ENCODE peak calls at places on chromosome 7, in four cellular contexts. J is mesendoderm, K is NCI-H2081 treated with DMSO at 0.1 percent for 48 hours, Q is WERI-Rb-1. L is an unnamed sample.

GRCh38 chr7:113444281-113444680 is 325.9 kb upstream of the SMIM30 start:
- DNase-seq in J (no peak), K (no peak), Q (no peak), L (no peak)

GRCh38 chr7:6367701-6368211 is 80.0 kb downstream of the DAGLB start:
- DNase-seq in J (no peak), K (no peak), Q (no peak), L (no peak)

GRCh38 chr7:151705744-151706567 is 171.0 kb downstream of the PRKAG2 start:
- DNase-seq in J (peak), K (no peak), Q (peak), L (no peak)

GRCh38 chr7:132178393-132178765 is 397.9 kb downstream of the PLXNA4 start:
- DNase-seq in J (no peak), K (no peak), Q (no peak), L (no peak)

GRCh38 chr7:608361-608760 is 88.7 kb upstream of the PDGFA start:
- DNase-seq in J (no peak), K (no peak), Q (no peak), L (no peak)

GRCh38 chr7:151388430-151388829 is 21.4 kb downstream of the WDR86 start:
- DNase-seq in J (no peak), K (no peak), Q (no peak), L (no peak)

GRCh38 chr7:107394831-107395230 is 75.0 kb upstream of the GPR22 start:
- DNase-seq in J (no peak), K (no peak), Q (no peak), L (no peak)

GRCh38 chr7:82985144-82985802 is 177.4 kb downstream of the PCLO start:
- DNase-seq in J (no peak), K (no peak), Q (no peak), L (peak)

GRCh38 chr7:91636129-91636724 is 244.3 kb downstream of the MTERF1 start:
- DNase-seq in J (peak), K (no peak), Q (peak), L (peak)

GRCh38 chr7:103540986-103541385 is 95.0 kb upstream of the SLC26A5 start:
- DNase-seq in J (no peak), K (no peak), Q (no peak), L (no peak)

GRCh38 chr7:75795831-75796285 is 17.7 kb downstream of the CCL24 start:
- DNase-seq in J (no peak), K (no peak), Q (no peak), L (no peak)

L was measured in NCI-H524.